ENCODE peak calls at places on chromosomes 1 and 21, in eight cellular contexts. T is activated CD4-positive, CD25-positive, alpha-beta regulatory T cell treated with anti-CD3 and anti-CD28 coated beads, Interleukin-2, amount 50 U/mL, for 72 hours; C is right cardiac atrium; I is B cell; G is occipital lobe; M is RWPE1; A is NCI-H345; R is heart right ventricle. P is an unnamed sample.

GRCh38 chr1:162889989-162890388 is 29.0 kb upstream of the CCDC190 start:
- DNase-seq in T (no peak), C (no peak), I (no peak), G (no peak), M (no peak), A (no peak), R (no peak), P (no peak)

GRCh38 chr1:54105736-54106269 is 47.0 kb downstream of the CDCP2 start:
- DNase-seq in T (no peak), C (no peak), I (no peak), G (no peak), M (no peak), A (no peak), R (no peak), P (no peak)

GRCh38 chr1:155909894-155910293 is 1.3 kb downstream of the RIT1 start:
- DNase-seq in T (no peak), C (no peak), I (no peak), G (no peak), M (no peak), A (no peak), R (no peak), P (no peak)

GRCh38 chr1:206684478-206685255 is at the start of gene MAPKAPK2:
- DNase-seq in T (peak), C (peak), I (peak), G (peak), M (peak), A (peak), R (peak), P (peak)

GRCh38 chr1:104987210-104987609 is 1237.5 kb downstream of the AMY1C start:
- DNase-seq in T (no peak), C (no peak), I (no peak), G (no peak), M (no peak), A (peak), R (no peak), P (no peak)

GRCh38 chr1:65477414-65478378 is 57.2 kb downstream of the LEPR start:
- DNase-seq in T (no peak), C (no peak), I (no peak), G (no peak), M (no peak), A (no peak), R (no peak), P (no peak)

GRCh38 chr1:39332828-39333227 is 128.3 kb downstream of the MACF1 start:
- DNase-seq in T (no peak), C (no peak), I (no peak), G (no peak), M (no peak), A (no peak), R (no peak), P (no peak)

GRCh38 chr1:99727575-99728190 is 38.8 kb downstream of the FRRS1 start:
- DNase-seq in T (no peak), C (no peak), I (no peak), G (no peak), M (no peak), A (no peak), R (no peak), P (no peak)

GRCh38 chr1:235940282-235940681 is 73.6 kb upstream of the LYST start:
- DNase-seq in T (no peak), C (peak), I (no peak), G (no peak), M (no peak), A (no peak), R (no peak), P (no peak)

GRCh38 chr1:208979776-208980175 is 603.7 kb upstream of the CAMK1G start:
- DNase-seq in T (no peak), C (no peak), I (no peak), G (no peak), M (no peak), A (no peak), R (no peak), P (no peak)

GRCh38 chr1:204125759-204126351 is 26.0 kb downstream of the ETNK2 start:
- DNase-seq in T (no peak), C (no peak), I (no peak), G (no peak), M (no peak), A (no peak), R (no peak), P (no peak)

GRCh38 chr21:42983869-42984268 is 9.5 kb downstream of the PKNOX1 start:
- DNase-seq in T (no peak), C (no peak), I (no peak), G (no peak), M (no peak), A (no peak), R (no peak), P (no peak)

GRCh38 chr1:33876970-33877680 is 13.2 kb downstream of the HMGB4 start:
- DNase-seq in T (no peak), C (no peak), I (no peak), G (peak), M (peak), A (no peak), R (peak), P (peak)

GRCh38 chr1:218775476-218776170 is 398.1 kb upstream of the LYPLAL1 start:
- DNase-seq in T (no peak), C (peak), I (no peak), G (no peak), M (no peak), A (no peak), R (no peak), P (no peak)

GRCh38 chr1:7629011-7629410 is 142.1 kb upstream of the VAMP3 start:
- DNase-seq in T (no peak), C (no peak), I (no peak), G (no peak), M (no peak), A (no peak), R (no peak), P (no peak)

GRCh38 chr1:231695439-231696255 is 69.1 kb downstream of the DISC1 start:
- DNase-seq in T (no peak), C (no peak), I (no peak), G (no peak), M (no peak), A (peak), R (no peak), P (no peak)

GRCh38 chr21:31557956-31558838 is 101.3 kb upstream of the SOD1 start:
- DNase-seq in T (peak), C (no peak), I (peak), G (peak), M (peak), A (peak), R (no peak), P (no peak)

GRCh38 chr1:218584418-218585155 is 239.5 kb downstream of the TGFB2 start:
- DNase-seq in T (no peak), C (no peak), I (no peak), G (no peak), M (no peak), A (no peak), R (no peak), P (no peak)

GRCh38 chr1:111219466-111220286 is 7.8 kb upstream of the CHI3L2 start:
- DNase-seq in T (no peak), C (no peak), I (peak), G (peak), M (no peak), A (no peak), R (no peak), P (no peak)

GRCh38 chr1:15851251-15852035 is 3.9 kb downstream of the SPEN start:
- DNase-seq in T (no peak), C (no peak), I (no peak), G (no peak), M (no peak), A (no peak), R (no peak), P (no peak)

GRCh38 chr1:24683713-24684162 is 40.6 kb downstream of the SRRM1 start:
- DNase-seq in T (no peak), C (no peak), I (no peak), G (no peak), M (peak), A (no peak), R (no peak), P (no peak)

GRCh38 chr21:46124083-46124925 is 26.4 kb downstream of the COL6A2 start:
- DNase-seq in T (peak), C (peak), I (peak), G (no peak), M (no peak), A (no peak), R (no peak), P (peak)

GRCh38 chr1:173479649-173480048 is 2.5 kb downstream of the PRDX6 start:
- DNase-seq in T (no peak), C (no peak), I (no peak), G (no peak), M (no peak), A (no peak), R (no peak), P (no peak)

GRCh38 chr21:25722631-25723030 is 12.1 kb downstream of the ATP5PF start:
- DNase-seq in T (no peak), C (no peak), I (no peak), G (no peak), M (no peak), A (no peak), R (no peak), P (no peak)

P was measured in heart left ventricle.